ENCODE peak calls at places on chromosomes 6 and 20, in six cellular contexts. Y is HepG2, Q is H1, B is GM12891, E is GM12878, J is K562. T is an unnamed sample.

GRCh38 chr6:1820165-1820564 is 210.4 kb downstream of the FOXC1 start:
- DNase-seq in Q (no peak), E (no peak), B (no peak), J (no peak), Y (peak), T (no peak)

GRCh38 chr6:20584100-20584731 is 50.0 kb downstream of the CDKAL1 start:
- DNase-seq in Y (no peak), E (no peak), J (no peak), Q (no peak), B (no peak), T (no peak)

GRCh38 chr20:43984587-43984986 is 69.9 kb downstream of the TOX2 start:
- DNase-seq in Y (no peak), E (no peak), Q (no peak), J (no peak), B (no peak), T (no peak)

GRCh38 chr6:111205502-111205901 is 118.2 kb downstream of the SLC16A10 start:
- DNase-seq in B (no peak), J (no peak), Q (no peak), E (no peak), Y (no peak), T (no peak)

GRCh38 chr6:34522740-34523139 is 33.4 kb downstream of the SPDEF start:
- DNase-seq in J (no peak), Y (no peak), Q (no peak), E (no peak), B (no peak), T (no peak)

GRCh38 chr20:43947316-43947710 is 32.7 kb downstream of the TOX2 start:
- DNase-seq in Y (no peak), J (no peak), E (no peak), Q (no peak), B (no peak), T (no peak)

GRCh38 chr6:99130897-99131873 is 183.4 kb upstream of the FBXL4 start:
- DNase-seq in Q (no peak), J (no peak), Y (peak), E (no peak), B (no peak), T (no peak)

GRCh38 chr6:75349262-75349984 is 64.8 kb upstream of the TMEM30A start:
- DNase-seq in E (no peak), J (peak), Y (no peak), B (no peak), Q (no peak), T (no peak)

GRCh38 chr20:63471719-63472158 is 716 bp downstream of the KCNQ2 start:
- DNase-seq in Y (no peak), Q (no peak), E (no peak), J (no peak), B (no peak), T (no peak)

GRCh38 chr20:48638546-48638945 is 189.3 kb downstream of the PREX1 start:
- DNase-seq in J (no peak), Q (no peak), E (no peak), B (no peak), Y (no peak), T (no peak)

GRCh38 chr20:52016022-52016421 is 175.6 kb downstream of the ZFP64 start:
- DNase-seq in J (no peak), Y (no peak), E (no peak), Q (no peak), B (no peak), T (no peak)

GRCh38 chr20:57315964-57316480 is 13.6 kb upstream of the SPO11 start:
- DNase-seq in B (no peak), Q (no peak), Y (no peak), E (no peak), J (no peak), T (no peak)

GRCh38 chr6:70312165-70312564 is 9.3 kb upstream of the COL9A1 start:
- DNase-seq in B (no peak), J (no peak), Y (peak), Q (no peak), E (peak), T (no peak)

GRCh38 chr6:67952121-67952520 is 683.0 kb upstream of the ADGRB3 start:
- DNase-seq in E (no peak), Q (no peak), Y (no peak), J (no peak), B (no peak), T (no peak)

GRCh38 chr6:56025785-56026184 is 150.4 kb upstream of the BMP5 start:
- DNase-seq in Q (no peak), Y (no peak), B (no peak), J (no peak), E (no peak), T (no peak)

GRCh38 chr20:50191566-50192363 is 1.1 kb downstream of the CEBPB start:
- DNase-seq in J (peak), Y (peak), Q (no peak), E (no peak), B (peak), T (peak)

GRCh38 chr6:157049126-157049525 is 271.9 kb downstream of the ARID1B start:
- DNase-seq in J (peak), B (no peak), E (no peak), Y (no peak), Q (no peak), T (no peak)

GRCh38 chr20:55353206-55353605 is 652.1 kb downstream of the CBLN4 start:
- DNase-seq in Q (no peak), B (no peak), E (no peak), Y (no peak), J (no peak), T (no peak)

GRCh38 chr20:19478320-19478719 is 265.9 kb downstream of the SLC24A3 start:
- DNase-seq in E (no peak), J (no peak), Q (no peak), Y (no peak), B (no peak), T (no peak)

GRCh38 chr20:19473894-19474293 is 261.5 kb downstream of the SLC24A3 start:
- DNase-seq in Q (no peak), B (no peak), E (no peak), J (no peak), Y (no peak), T (no peak)
- TF ChIP-seq POLR2AphosphoS5 in Q (no peak), B (no peak), E (no peak), J (no peak), Y (no peak), T (no peak)

GRCh38 chr6:168968801-168969200 is 284.8 kb downstream of the THBS2 start:
- DNase-seq in E (no peak), Y (no peak), B (no peak), J (no peak), Q (no peak), T (no peak)
- TF ChIP-seq TAF1 in E (no peak), Y (no peak), B (no peak), J (no peak), Q (no peak), T (no peak)

DNA sequence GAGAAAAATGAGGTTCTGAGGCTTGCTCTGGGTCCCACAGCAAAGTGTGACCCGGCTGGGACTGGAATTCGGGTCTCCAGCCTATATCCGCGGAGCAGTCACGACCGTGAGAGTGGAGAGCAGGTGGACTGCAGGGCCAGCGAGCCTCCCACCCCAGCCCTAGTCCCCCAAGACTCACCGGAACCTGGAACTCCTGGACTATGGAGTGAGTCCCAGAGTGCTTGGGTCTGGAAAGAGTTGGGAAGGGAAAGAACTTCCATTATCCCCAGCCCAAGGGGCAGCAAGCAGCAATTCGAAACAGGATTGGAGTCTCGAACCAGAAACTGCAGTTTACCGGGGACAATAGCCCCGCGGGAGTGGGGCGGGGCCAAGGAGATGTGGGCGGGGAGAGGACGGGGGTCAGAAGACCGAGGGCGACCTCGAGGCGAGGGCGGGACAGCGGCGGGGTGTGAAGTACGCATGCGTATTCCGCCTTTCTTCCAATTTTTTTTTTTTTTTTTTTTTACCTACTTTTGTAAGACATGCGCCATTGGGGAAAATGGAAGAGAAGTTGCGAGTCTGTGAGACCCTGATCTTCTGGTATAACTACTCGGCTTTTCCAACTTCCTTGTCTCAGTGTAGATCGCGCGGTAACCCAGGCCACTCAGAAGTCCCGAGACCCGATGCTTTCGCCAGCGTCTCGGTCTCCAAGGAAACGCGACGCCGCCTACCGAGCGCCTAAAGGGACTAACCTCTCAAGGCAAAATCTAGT is at the start of gene C20orf96:
- DNase-seq in B (peak), J (peak), Q (no peak), Y (peak), E (peak), T (peak)
- TF ChIP-seq POLR2A in B (peak), J (peak), Q (peak), Y (peak), E (peak), T (no peak)

DNA sequence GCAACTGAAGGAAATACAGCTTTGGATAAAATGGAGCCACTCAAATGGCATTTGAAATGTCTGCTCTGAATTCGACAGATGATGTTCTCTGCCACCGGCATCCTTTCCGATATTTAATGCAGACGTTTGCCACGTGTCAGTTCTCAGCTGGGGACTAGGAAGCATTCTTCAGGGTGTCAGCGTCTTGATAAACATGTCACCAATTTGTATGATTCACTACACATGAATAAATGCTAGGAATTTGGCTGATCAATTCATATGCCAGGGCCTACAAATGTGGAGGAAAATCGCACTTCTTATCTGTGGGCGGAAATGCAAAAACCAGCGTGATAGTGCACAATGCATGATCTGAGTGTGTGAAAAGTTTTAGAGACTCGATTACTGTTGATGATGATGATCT is 169.5 kb downstream of the SLC24A3 start:
- DNase-seq in B (no peak), Q (no peak), E (no peak), J (no peak), Y (no peak), T (no peak)
- TF ChIP-seq POLR2AphosphoS5 in B (no peak), Q (no peak), E (no peak), J (no peak), Y (no peak), T (no peak)

DNA sequence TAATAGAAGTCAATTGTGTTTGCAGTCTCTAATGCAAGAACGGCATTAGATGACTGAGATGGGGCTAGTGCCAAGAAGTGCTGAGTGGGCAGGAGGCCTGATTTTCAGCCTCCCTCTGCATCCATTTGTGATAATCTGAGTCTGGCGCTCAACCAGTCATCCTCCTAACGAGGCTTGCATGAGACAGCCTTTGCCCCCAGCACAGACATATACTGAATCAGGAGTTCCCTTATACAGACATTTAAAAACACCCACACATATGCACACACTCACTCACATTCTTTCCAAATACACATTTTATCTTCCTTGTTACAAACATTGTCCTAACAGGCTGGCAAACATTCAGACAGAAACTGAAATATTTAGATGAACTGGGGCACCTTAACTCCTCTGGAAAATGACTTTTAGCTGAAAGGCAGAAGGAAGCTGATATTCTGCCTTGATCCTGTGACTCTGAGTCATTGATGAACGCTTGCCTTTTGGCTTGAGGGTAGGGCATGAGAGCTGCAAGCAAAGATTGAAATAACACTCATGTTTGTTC is 562.3 kb downstream of the DHX35 start:
- DNase-seq in Y (no peak), Q (no peak), B (no peak), E (no peak), J (no peak), T (no peak)
- TF ChIP-seq TAF1 in Y (no peak), Q (no peak), B (no peak), E (no peak), J (no peak), T (no peak)

GRCh38 chr20:32207211-32207625 is 325 bp downstream of the PLAGL2 start:
- DNase-seq in J (peak), Y (no peak), B (no peak), E (no peak), Q (no peak), T (no peak)

GRCh38 chr20:32205502-32206382 is 1.8 kb downstream of the PLAGL2 start:
- DNase-seq in J (no peak), Q (no peak), E (no peak), B (no peak), Y (no peak), T (no peak)

GRCh38 chr20:32208499-32209154 is 947 bp downstream of the POFUT1 start:
- DNase-seq in J (no peak), Y (no peak), Q (no peak), B (no peak), E (no peak), T (no peak)

GRCh38 chr20:32206383-32207210 is 946 bp downstream of the PLAGL2 start:
- DNase-seq in J (no peak), Q (no peak), Y (no peak), E (no peak), B (no peak), T (no peak)

DNA sequence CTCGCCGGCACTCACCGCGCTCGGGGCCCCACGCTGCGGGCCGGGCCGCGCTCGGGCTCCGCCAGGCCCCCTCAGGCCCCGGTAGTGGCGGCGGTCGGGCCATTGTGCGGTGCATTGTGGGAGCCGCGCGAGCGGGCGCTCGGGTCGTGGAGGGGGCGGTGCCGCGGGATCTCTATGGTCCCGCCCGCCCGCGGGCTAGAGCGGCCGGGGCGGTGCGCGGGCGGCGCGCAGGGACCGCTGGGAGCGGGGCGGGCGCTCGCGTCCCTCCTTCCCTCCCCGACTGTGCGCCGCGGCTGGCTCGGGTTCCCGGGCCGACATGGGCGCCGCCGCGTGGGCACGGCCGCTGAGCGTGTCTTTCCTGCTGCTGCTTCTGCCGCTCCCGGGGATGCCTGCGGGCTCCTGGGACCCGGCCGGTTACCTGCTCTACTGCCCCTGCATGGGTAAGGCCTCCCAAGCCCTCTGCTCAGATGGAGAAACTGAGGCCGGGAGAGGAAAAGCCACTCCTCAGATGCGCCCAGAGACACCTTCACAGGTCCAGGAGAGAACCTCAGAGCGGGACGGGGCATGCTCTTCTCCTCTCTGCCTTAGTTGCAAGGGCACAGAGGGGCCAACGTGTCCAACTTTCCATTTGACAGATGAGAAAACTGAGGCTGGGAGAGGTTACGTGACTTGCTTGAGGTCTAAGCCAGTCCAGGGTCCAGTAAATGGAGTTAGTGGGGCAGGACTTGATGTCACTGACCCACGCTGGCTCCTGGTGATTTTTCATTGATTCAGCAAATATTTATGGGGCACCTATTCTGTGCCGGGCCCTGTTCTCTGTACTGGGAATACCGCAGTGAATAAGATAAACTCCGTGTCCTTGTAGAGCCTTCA is at the start of the genes PLAGL2 and POFUT1:
- DNase-seq in J (peak), Y (peak), B (peak), E (peak), Q (no peak), T (peak)
- TF ChIP-seq POLR2A in J (peak), Y (peak), B (peak), E (peak), Q (peak), T (peak)